ENCODE peak calls at places on chromosomes 1 and 21, in four cellular contexts. B, I, C and U are unnamed samples.

GRCh38 chr1:5480906-5481305 is 511.3 kb downstream of the NPHP4 start:
- DNase-seq in B (no peak), I (no peak), C (no peak), U (no peak)

GRCh38 chr1:154186852-154187501 is 4.9 kb downstream of the TPM3 start:
- DNase-seq in B (no peak), I (no peak), C (no peak), U (no peak)

GRCh38 chr21:38758815-38759214 is 46.9 kb upstream of the ETS2 start:
- DNase-seq in B (no peak), I (no peak), C (no peak), U (no peak)

GRCh38 chr1:94819945-94820746 is at the start of gene SLC44A3:
- DNase-seq in B (peak), I (peak), C (no peak), U (peak)

GRCh38 chr1:61157420-61157987 is 75.1 kb downstream of the NFIA start:
- DNase-seq in B (no peak), I (no peak), C (no peak), U (no peak)

GRCh38 chr1:59506952-59507351 is 210.1 kb downstream of the FGGY start:
- DNase-seq in B (peak), I (no peak), C (no peak), U (peak)

GRCh38 chr21:45558044-45558721 is 15.9 kb upstream of the SLC19A1 start:
- DNase-seq in B (peak), I (no peak), C (no peak), U (no peak)

GRCh38 chr1:11569551-11569950 is 84.7 kb downstream of the FBXO2 start:
- DNase-seq in B (no peak), I (no peak), C (no peak), U (no peak)

GRCh38 chr1:64630611-64631010 is 114.3 kb upstream of the RAVER2 start:
- DNase-seq in B (no peak), I (no peak), C (no peak), U (no peak)

GRCh38 chr1:52520149-52520548 is 32.7 kb downstream of the TUT4 start:
- DNase-seq in B (no peak), I (no peak), C (no peak), U (no peak)

GRCh38 chr1:177228721-177229088 is 57.9 kb downstream of the BRINP2 start:
- DNase-seq in B (no peak), I (no peak), C (no peak), U (no peak)

GRCh38 chr1:167107456-167107855 is 13.6 kb downstream of the STYXL2 start:
- DNase-seq in B (no peak), I (no peak), C (no peak), U (no peak)

GRCh38 chr1:3631865-3632264 is 7.0 kb downstream of the TPRG1L start:
- DNase-seq in B (no peak), I (no peak), C (no peak), U (no peak)

GRCh38 chr1:95207223-95207935 is 26.6 kb upstream of the RWDD3 start:
- DNase-seq in B (no peak), I (no peak), C (no peak), U (no peak)

GRCh38 chr1:93775224-93775623 is 93.6 kb upstream of the BCAR3 start:
- DNase-seq in B (no peak), I (no peak), C (no peak), U (no peak)

GRCh38 chr1:59230622-59231021 is 66.3 kb upstream of the FGGY start:
- DNase-seq in B (no peak), I (no peak), C (no peak), U (no peak)

GRCh38 chr1:8875216-8875861 is 3.1 kb downstream of the ENO1 start:
- DNase-seq in B (no peak), I (no peak), C (no peak), U (no peak)

GRCh38 chr1:115650961-115651360 is 9.2 kb downstream of the VANGL1 start:
- DNase-seq in B (no peak), I (no peak), C (no peak), U (no peak)

GRCh38 chr1:159869607-159870006 is 7.2 kb upstream of the VSIG8 start:
- DNase-seq in B (no peak), I (no peak), C (no peak), U (no peak)

GRCh38 chr1:178740924-178741323 is 15.9 kb downstream of the RALGPS2 start:
- DNase-seq in B (no peak), I (no peak), C (no peak), U (no peak)

DNA sequence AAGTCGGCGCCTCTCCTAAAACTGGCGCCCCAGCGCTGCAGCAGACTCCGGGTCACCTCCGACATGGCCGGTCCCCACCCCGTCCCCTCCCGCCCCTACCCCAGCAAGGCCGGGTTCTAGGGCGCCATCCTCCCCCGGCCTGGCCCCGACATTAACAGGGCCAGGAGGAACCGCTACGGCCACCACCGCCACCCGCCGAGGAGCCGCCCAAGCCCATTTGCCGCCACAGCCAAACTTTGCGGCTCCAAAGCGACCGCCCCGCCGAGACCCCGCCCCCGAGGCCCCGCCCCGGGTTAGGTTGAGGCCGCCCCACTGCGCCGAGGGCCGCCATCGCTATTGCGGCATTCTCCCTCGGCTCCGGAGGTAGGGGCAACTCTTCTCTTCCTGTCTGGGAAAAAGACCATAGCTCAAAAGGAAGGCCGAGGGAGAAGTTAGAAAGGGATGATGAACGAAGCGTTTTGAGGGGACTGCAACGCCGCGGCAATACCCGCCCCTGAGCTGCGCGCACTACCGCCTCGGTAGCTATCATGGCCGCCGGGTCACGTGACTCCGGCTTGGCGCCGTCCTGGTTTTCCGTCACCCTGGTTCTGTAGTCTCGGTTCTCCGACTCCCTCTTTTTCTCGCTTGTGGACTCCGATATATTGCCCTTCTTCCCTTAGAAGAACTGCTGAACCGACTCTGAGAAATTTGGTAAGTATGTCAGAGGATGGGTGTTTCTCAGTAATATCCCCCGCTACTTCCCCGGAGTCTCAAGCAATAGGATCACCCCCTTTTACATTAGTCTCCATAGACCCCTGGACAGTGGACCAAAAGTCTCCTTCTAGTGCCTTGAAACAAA is at the start of the genes AIDA and BROX:
- DNase-seq in B (peak), I (peak), C (peak), U (peak)
- TF ChIP-seq POLR2A in B (peak), I (peak), C (no peak), U (peak)

DNA sequence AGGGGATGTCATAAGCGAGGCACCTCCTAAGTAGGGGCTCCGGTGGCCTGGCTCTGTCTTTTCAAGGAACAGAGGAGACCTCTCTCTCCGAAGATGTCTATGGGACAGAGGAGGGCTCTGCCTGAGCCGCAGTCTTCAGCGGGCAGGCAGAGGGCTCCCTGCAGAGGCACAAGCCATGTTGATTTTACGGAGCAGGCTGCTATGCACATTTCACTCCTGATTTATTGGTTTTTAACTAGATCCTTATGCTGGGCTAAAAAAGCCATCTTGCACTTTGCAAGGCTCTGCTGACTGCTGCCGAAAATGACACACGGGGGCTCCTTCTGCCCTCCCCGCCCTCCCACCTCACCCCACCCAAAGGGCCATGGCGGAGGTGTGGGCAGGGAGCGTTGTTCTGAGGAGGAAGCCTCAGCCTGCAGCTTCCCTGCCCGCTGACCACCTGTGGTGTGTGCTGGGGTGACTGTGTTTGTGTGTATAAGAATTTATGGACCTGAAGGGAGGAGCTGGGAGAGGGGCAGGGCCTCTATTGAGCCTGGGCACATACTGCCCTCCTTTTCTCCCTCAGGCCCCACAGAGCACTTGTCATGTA is 71.2 kb downstream of the FOXD2 start:
- DNase-seq in B (no peak), I (no peak), C (no peak), U (no peak)
- TF ChIP-seq POLR2A in B (no peak), I (no peak), C (no peak), U (no peak)

DNA sequence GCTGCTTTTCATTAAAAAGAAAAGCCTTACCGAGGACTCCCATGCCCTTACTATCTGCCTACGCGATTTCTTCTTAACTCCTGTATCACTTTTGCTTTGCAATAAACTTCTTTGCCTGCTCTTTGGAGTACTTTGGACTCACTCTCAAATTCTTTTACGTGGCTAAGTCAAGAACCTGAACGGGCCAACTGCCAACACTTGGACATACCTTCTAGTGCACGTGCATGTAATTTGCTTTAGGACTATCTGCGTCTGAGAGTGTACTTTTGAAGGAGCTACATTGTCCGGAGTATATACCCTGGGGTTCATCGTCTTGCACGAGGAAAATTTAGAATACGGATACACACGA is 3.6 kb upstream of the OTUD3 start:
- DNase-seq in B (no peak), I (no peak), C (no peak), U (no peak)
- TF ChIP-seq POLR2A in B (no peak), I (no peak), C (no peak), U (no peak)

GRCh38 chr1:241934181-241934815 is 23.3 kb upstream of the BECN2 start:
- DNase-seq in B (peak), I (peak), C (no peak), U (no peak)
- TF ChIP-seq POLR2A in B (no peak), I (no peak), C (no peak), U (no peak)

DNA sequence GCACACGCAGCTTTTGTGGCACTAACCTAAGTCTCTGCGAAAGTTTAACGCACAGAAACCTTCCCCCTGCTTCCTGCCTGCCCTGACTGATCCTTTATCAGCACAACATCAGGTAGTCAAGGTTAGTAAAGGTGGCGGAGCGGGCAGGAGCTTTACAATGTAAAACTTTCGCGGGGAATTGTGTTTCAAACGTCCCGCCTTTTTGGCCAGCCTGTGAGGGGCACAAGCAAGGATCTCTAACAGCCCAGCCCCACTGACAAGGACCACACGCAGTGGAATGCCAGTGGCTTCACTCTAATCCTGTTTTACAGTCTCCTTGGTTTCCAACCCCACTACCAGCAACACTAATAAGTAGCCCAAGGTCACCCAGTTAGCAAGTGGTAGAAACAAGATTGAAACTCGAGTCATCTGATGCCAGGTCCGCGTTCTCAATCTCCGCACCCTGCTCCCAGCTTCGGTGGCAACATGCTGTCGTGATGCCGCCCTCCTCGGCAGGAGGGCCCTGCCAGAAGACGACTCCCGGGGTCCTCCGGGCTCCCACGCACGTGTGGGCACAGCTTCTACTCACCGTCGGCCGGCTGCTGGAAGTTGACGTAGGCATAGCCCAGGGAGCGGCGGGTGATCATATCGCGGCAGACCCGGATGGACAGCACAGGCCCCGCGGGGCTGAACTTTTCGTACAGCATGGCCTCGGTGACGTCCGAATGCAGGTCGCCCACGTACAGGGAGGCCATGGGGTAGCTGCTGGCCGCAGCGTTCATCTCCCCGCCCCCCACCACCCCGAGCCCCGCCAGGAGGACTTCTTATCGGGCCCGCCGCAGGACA is 1.2 kb downstream of the PABPC4 start:
- DNase-seq in B (peak), I (peak), C (peak), U (peak)
- TF ChIP-seq POLR2A in B (no peak), I (no peak), C (no peak), U (no peak)

DNA sequence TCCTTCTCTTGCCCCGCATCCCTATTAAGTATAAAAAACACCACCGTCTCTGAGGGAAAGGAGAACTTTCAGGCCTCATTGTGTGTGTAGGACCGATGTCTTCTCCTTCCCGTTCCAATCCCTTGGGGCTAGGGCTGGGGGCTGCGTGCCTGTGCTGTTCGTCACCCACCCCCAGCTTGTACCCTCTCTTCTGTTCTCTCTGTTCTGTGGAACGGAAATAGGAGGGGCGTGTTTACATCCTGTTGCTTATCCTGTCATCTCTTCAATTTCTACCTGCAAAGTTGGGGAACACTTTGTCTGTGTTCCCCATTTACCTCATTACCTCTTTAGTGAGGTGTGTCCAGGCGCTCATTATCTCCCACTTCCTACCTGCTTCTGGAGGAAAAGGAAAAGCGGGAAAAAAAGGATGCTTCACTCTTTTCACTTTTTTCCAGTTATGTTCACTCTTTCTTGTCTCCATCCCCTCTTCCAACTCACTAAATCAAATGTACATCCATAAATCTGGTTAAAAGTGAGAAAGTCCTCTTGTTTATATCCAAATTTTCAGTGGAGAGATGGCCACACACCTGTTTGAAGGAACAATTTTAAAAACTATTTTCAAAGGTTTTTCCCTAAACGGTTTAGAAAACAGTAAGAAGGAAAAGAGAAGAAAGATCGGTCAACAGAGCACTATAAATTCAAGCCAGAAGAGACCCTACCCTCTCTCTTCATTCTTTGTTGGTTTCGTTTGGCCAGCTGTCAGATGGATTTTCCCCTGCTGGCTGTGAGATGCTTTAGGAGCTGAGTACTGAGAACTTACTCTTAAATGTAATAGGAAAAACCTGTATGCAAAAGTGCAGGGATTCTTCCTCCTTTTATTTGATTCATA is 1.0 kb upstream of the TXNIP start:
- DNase-seq in B (peak), I (no peak), C (no peak), U (peak)
- TF ChIP-seq POLR2A in B (no peak), I (no peak), C (peak), U (peak)

GRCh38 chr1:184629261-184629660 is 125.4 kb downstream of the EDEM3 start:
- DNase-seq in B (no peak), I (no peak), C (no peak), U (no peak)
- TF ChIP-seq POLR2A in B (no peak), I (no peak), C (no peak), U (no peak)

GRCh38 chr1:109426278-109427170 is at the start of gene PSMA5:
- DNase-seq in B (peak), I (peak), C (peak), U (peak)
- TF ChIP-seq POLR2A in B (peak), I (peak), C (no peak), U (peak)

GRCh38 chr1:7679159-7679872 is 91.8 kb upstream of the VAMP3 start:
- DNase-seq in B (no peak), I (no peak), C (no peak), U (no peak)

GRCh38 chr1:7678491-7679158 is 92.5 kb upstream of the VAMP3 start:
- DNase-seq in B (no peak), I (no peak), C (no peak), U (no peak)

GRCh38 chr1:7680791-7681165 is 90.3 kb upstream of the VAMP3 start:
- DNase-seq in B (no peak), I (no peak), C (no peak), U (no peak)

GRCh38 chr1:7681401-7681800 is 89.7 kb upstream of the VAMP3 start:
- DNase-seq in B (no peak), I (no peak), C (no peak), U (no peak)

GRCh38 chr1:7679873-7680790 is 91.0 kb upstream of the VAMP3 start:
- DNase-seq in B (peak), I (peak), C (no peak), U (no peak)
- TF ChIP-seq POLR2A in B (no peak), I (peak), C (no peak), U (no peak)

GRCh38 chr1:32240140-32240951 is 6.7 kb upstream of the FAM167B start:
- DNase-seq in B (peak), I (no peak), C (no peak), U (no peak)

GRCh38 chr1:32239790-32240139 is 7.3 kb upstream of the FAM167B start:
- DNase-seq in B (peak), I (no peak), C (no peak), U (no peak)

GRCh38 chr1:32239335-32239734 is 7.7 kb upstream of the FAM167B start:
- DNase-seq in B (no peak), I (no peak), C (no peak), U (no peak)

GRCh38 chr1:32242341-32242851 is 4.6 kb upstream of the FAM167B start:
- DNase-seq in B (peak), I (no peak), C (no peak), U (no peak)

GRCh38 chr1:32241011-32241763 is 5.8 kb upstream of the FAM167B start:
- DNase-seq in B (peak), I (no peak), C (no peak), U (peak)
- TF ChIP-seq POLR2A in B (no peak), I (no peak), C (no peak), U (no peak)